ENCODE peak calls at places on chromosome 6, in eight cellular contexts. One of them, this sample, is unnamed.

GRCh38 chr6:107386340-107386739 is 73.0 kb downstream of the PDSS2 start:
- DNase-seq in sigmoid colon: no peak
- DNase-seq in stomach: no peak
- DNase-seq in spleen: no peak
- DNase-seq in vagina: no peak
- DNase-seq in esophagus muscularis mucosa: no peak
- DNase-seq in GM12892: no peak
- DNase-seq in HCT116: no peak
- DNase-seq in this sample: no peak

GRCh38 chr6:139695361-139695760 is 320.9 kb upstream of the CITED2 start:
- DNase-seq in sigmoid colon: no peak
- DNase-seq in stomach: no peak
- DNase-seq in spleen: no peak
- DNase-seq in vagina: no peak
- DNase-seq in esophagus muscularis mucosa: no peak
- DNase-seq in GM12892: no peak
- DNase-seq in HCT116: no peak
- DNase-seq in this sample: no peak

GRCh38 chr6:139686308-139686707 is 311.9 kb upstream of the CITED2 start:
- DNase-seq in sigmoid colon: peak
- DNase-seq in stomach: no peak
- DNase-seq in spleen: no peak
- DNase-seq in vagina: no peak
- DNase-seq in esophagus muscularis mucosa: no peak
- DNase-seq in GM12892: no peak
- DNase-seq in HCT116: no peak
- DNase-seq in this sample: no peak

GRCh38 chr6:84428300-84428907 is 201.0 kb upstream of the CEP162 start:
- DNase-seq in sigmoid colon: no peak
- DNase-seq in stomach: peak
- DNase-seq in spleen: no peak
- DNase-seq in vagina: no peak
- DNase-seq in esophagus muscularis mucosa: no peak
- DNase-seq in GM12892: no peak
- DNase-seq in HCT116: peak
- DNase-seq in this sample: no peak

GRCh38 chr6:30685157-30685976 is 1.1 kb downstream of the PPP1R18 start:
- DNase-seq in sigmoid colon: peak
- DNase-seq in stomach: no peak
- DNase-seq in spleen: peak
- DNase-seq in vagina: no peak
- DNase-seq in esophagus muscularis mucosa: no peak
- DNase-seq in GM12892: no peak
- DNase-seq in HCT116: no peak
- DNase-seq in this sample: no peak

GRCh38 chr6:109059591-109060021 is 35.0 kb downstream of the SESN1 start:
- DNase-seq in sigmoid colon: no peak
- DNase-seq in stomach: no peak
- DNase-seq in spleen: no peak
- DNase-seq in vagina: no peak
- DNase-seq in esophagus muscularis mucosa: no peak
- DNase-seq in GM12892: no peak
- DNase-seq in HCT116: no peak
- DNase-seq in this sample: no peak

GRCh38 chr6:20483902-20484497 is 50.3 kb upstream of the CDKAL1 start:
- DNase-seq in sigmoid colon: no peak
- DNase-seq in stomach: no peak
- DNase-seq in spleen: no peak
- DNase-seq in vagina: no peak
- DNase-seq in esophagus muscularis mucosa: no peak
- DNase-seq in GM12892: no peak
- DNase-seq in HCT116: no peak
- DNase-seq in this sample: no peak

GRCh38 chr6:136037246-136037884 is 185.9 kb downstream of the PDE7B start:
- DNase-seq in sigmoid colon: no peak
- DNase-seq in stomach: no peak
- DNase-seq in spleen: no peak
- DNase-seq in vagina: no peak
- DNase-seq in esophagus muscularis mucosa: no peak
- DNase-seq in GM12892: no peak
- DNase-seq in HCT116: no peak
- DNase-seq in this sample: no peak

GRCh38 chr6:16623733-16624132 is 137.5 kb downstream of the ATXN1 start:
- DNase-seq in sigmoid colon: no peak
- DNase-seq in stomach: no peak
- DNase-seq in spleen: no peak
- DNase-seq in vagina: no peak
- DNase-seq in esophagus muscularis mucosa: no peak
- DNase-seq in GM12892: no peak
- DNase-seq in HCT116: no peak
- DNase-seq in this sample: no peak

GRCh38 chr6:43367245-43367984 is 2.0 kb downstream of the ZNF318 start:
- DNase-seq in sigmoid colon: no peak
- DNase-seq in stomach: no peak
- DNase-seq in spleen: no peak
- DNase-seq in vagina: no peak
- DNase-seq in esophagus muscularis mucosa: no peak
- DNase-seq in GM12892: no peak
- DNase-seq in HCT116: no peak
- DNase-seq in this sample: no peak

GRCh38 chr6:43368517-43369160 is 808 bp downstream of the ZNF318 start:
- DNase-seq in sigmoid colon: peak
- DNase-seq in stomach: peak
- DNase-seq in spleen: peak
- DNase-seq in vagina: no peak
- DNase-seq in esophagus muscularis mucosa: no peak
- DNase-seq in GM12892: no peak
- DNase-seq in HCT116: no peak
- DNase-seq in this sample: no peak

GRCh38 chr6:43373252-43373875 is 3.9 kb upstream of the ZNF318 start:
- DNase-seq in sigmoid colon: no peak
- DNase-seq in stomach: no peak
- DNase-seq in spleen: no peak
- DNase-seq in vagina: no peak
- DNase-seq in esophagus muscularis mucosa: no peak
- DNase-seq in GM12892: no peak
- DNase-seq in HCT116: no peak
- DNase-seq in this sample: no peak

DNA sequence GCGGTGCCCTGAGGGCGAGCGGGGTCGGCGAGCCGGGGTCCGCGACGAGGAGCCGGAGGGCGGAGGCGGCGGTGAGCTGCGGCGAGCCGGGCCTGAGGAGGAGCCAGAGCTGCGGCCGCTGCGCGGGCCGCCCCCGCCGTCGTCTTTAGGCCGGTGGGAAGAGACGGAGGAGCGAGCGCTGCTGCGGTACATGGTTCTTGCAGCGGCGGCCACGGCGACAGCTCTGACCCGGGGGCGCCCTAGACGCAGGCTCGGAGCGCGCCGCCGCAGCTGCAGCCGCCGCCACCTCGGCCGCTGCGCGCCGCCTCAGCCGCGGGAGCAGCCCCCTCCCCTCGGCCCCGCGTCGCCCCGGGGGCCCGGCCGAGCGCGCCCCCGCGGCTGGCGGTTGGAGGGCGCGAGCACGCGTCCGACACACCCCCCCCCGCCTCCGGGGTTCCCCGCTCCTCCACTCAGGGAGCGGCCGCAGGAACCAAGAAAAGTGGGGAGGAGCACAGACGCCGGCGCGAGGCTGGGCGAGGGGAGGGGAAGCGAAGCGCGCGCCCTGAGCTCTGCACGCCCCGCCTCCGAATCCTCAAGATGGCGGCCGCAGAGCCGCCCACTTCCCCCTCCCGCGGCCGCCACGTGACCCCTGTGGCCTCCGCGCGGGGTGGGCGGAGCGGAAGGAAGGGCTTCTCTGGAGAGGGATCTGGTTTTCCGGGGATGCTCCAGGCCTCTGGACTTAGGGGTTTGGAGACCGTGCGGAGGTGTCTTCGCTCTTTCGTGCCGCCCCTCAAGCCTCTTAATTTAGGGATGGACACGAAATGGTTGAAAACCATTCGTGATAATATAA is at the start of gene ZNF318:
- DNase-seq in sigmoid colon: peak
- DNase-seq in stomach: peak
- DNase-seq in spleen: peak
- DNase-seq in vagina: peak
- DNase-seq in esophagus muscularis mucosa: peak
- DNase-seq in GM12892: peak
- DNase-seq in HCT116: peak
- DNase-seq in this sample: peak
- TF ChIP-seq POLR2AphosphoS5 in sigmoid colon: peak
- TF ChIP-seq POLR2AphosphoS5 in stomach: peak
- TF ChIP-seq POLR2AphosphoS5 in spleen: peak
- TF ChIP-seq POLR2AphosphoS5 in vagina: peak
- TF ChIP-seq POLR2AphosphoS5 in esophagus muscularis mucosa: peak
- TF ChIP-seq POLR2AphosphoS5 in GM12892: peak
- TF ChIP-seq POLR2AphosphoS5 in HCT116: peak
- TF ChIP-seq POLR2AphosphoS5 in this sample: peak

GRCh38 chr6:137313928-137314855 is 95.0 kb upstream of the IFNGR1 start:
- DNase-seq in sigmoid colon: peak
- DNase-seq in stomach: peak
- DNase-seq in spleen: peak
- DNase-seq in vagina: no peak
- DNase-seq in esophagus muscularis mucosa: no peak
- DNase-seq in GM12892: peak
- DNase-seq in HCT116: peak
- DNase-seq in this sample: peak

GRCh38 chr6:137307163-137307851 is 88.1 kb upstream of the IFNGR1 start:
- DNase-seq in sigmoid colon: no peak
- DNase-seq in stomach: no peak
- DNase-seq in spleen: no peak
- DNase-seq in vagina: no peak
- DNase-seq in esophagus muscularis mucosa: no peak
- DNase-seq in GM12892: no peak
- DNase-seq in HCT116: no peak
- DNase-seq in this sample: no peak

GRCh38 chr6:137311940-137312339 is 92.8 kb upstream of the IFNGR1 start:
- DNase-seq in sigmoid colon: no peak
- DNase-seq in stomach: no peak
- DNase-seq in spleen: no peak
- DNase-seq in vagina: no peak
- DNase-seq in esophagus muscularis mucosa: no peak
- DNase-seq in GM12892: no peak
- DNase-seq in HCT116: no peak
- DNase-seq in this sample: no peak

GRCh38 chr6:137313211-137313610 is 94.0 kb upstream of the IFNGR1 start:
- DNase-seq in sigmoid colon: no peak
- DNase-seq in stomach: no peak
- DNase-seq in spleen: no peak
- DNase-seq in vagina: no peak
- DNase-seq in esophagus muscularis mucosa: no peak
- DNase-seq in GM12892: no peak
- DNase-seq in HCT116: no peak
- DNase-seq in this sample: no peak

GRCh38 chr6:137309078-137309762 is 90.0 kb upstream of the IFNGR1 start:
- DNase-seq in sigmoid colon: peak
- DNase-seq in stomach: peak
- DNase-seq in spleen: peak
- DNase-seq in vagina: no peak
- DNase-seq in esophagus muscularis mucosa: no peak
- DNase-seq in GM12892: no peak
- DNase-seq in HCT116: peak
- DNase-seq in this sample: peak
- TF ChIP-seq POLR2AphosphoS5 in sigmoid colon: no peak
- TF ChIP-seq POLR2AphosphoS5 in stomach: peak
- TF ChIP-seq POLR2AphosphoS5 in spleen: no peak
- TF ChIP-seq POLR2AphosphoS5 in vagina: peak
- TF ChIP-seq POLR2AphosphoS5 in esophagus muscularis mucosa: no peak
- TF ChIP-seq POLR2AphosphoS5 in GM12892: no peak
- TF ChIP-seq POLR2AphosphoS5 in HCT116: no peak
- TF ChIP-seq POLR2AphosphoS5 in this sample: no peak

GRCh38 chr6:692356-692851 is 535 bp downstream of the EXOC2 start:
- DNase-seq in sigmoid colon: peak
- DNase-seq in stomach: peak
- DNase-seq in spleen: peak
- DNase-seq in vagina: no peak
- DNase-seq in esophagus muscularis mucosa: no peak
- DNase-seq in GM12892: peak
- DNase-seq in HCT116: peak
- DNase-seq in this sample: no peak

GRCh38 chr6:689223-689622 is 3.7 kb downstream of the EXOC2 start:
- DNase-seq in sigmoid colon: no peak
- DNase-seq in stomach: no peak
- DNase-seq in spleen: no peak
- DNase-seq in vagina: no peak
- DNase-seq in esophagus muscularis mucosa: no peak
- DNase-seq in GM12892: no peak
- DNase-seq in HCT116: no peak
- DNase-seq in this sample: no peak

GRCh38 chr6:693737-694038 is 749 bp upstream of the EXOC2 start:
- DNase-seq in sigmoid colon: no peak
- DNase-seq in stomach: no peak
- DNase-seq in spleen: no peak
- DNase-seq in vagina: no peak
- DNase-seq in esophagus muscularis mucosa: no peak
- DNase-seq in GM12892: no peak
- DNase-seq in HCT116: no peak
- DNase-seq in this sample: no peak

DNA sequence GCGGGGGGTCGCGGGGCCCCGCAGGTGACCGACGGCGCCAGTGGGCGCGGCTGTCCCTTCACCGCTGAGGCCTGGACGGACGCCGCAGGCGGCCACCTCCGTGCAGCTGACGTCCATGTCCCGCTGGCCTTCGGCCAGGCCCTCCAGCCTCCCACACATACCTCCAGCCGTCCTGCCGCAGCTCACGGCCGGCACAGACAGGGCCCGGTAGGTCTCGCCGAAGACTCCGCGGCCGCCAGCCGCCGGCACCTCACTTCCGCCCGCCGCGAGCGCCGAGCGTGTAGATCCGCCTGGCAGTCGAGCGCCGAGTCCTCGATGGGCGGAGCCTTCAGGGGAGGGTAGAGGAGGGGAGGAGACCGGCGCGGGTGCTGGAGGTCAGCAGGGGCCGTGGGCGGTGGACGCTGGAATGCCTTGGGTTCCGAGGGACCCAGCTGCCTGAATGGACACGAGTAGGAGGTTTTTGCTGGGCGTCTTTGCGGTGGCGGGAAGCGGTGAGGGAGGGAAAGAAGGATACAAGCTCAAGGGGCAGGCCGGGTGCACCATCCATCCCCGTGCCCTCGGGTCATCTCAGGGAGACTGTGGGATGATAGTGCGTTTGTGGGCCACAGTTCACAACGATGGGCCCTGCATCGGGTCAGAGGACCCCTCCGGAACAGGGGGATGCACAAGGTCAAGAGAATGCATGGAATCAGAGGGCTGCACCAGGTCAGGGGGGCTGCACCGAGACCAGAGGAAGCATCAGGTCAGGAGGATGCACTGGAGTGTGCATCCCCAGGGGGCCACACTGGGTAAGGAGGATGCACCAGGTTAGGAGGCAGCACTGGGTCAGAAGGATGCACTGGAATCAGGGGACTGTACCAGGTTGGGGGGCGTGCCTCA is at the start of gene EXOC2:
- DNase-seq in sigmoid colon: peak
- DNase-seq in stomach: peak
- DNase-seq in spleen: peak
- DNase-seq in vagina: no peak
- DNase-seq in esophagus muscularis mucosa: peak
- DNase-seq in GM12892: peak
- DNase-seq in HCT116: peak
- DNase-seq in this sample: peak
- TF ChIP-seq POLR2AphosphoS5 in sigmoid colon: peak
- TF ChIP-seq POLR2AphosphoS5 in stomach: peak
- TF ChIP-seq POLR2AphosphoS5 in spleen: peak
- TF ChIP-seq POLR2AphosphoS5 in vagina: peak
- TF ChIP-seq POLR2AphosphoS5 in esophagus muscularis mucosa: peak
- TF ChIP-seq POLR2AphosphoS5 in GM12892: peak
- TF ChIP-seq POLR2AphosphoS5 in HCT116: peak
- TF ChIP-seq POLR2AphosphoS5 in this sample: peak

GRCh38 chr6:144862769-144863168 is 577.6 kb downstream of the UTRN start:
- DNase-seq in sigmoid colon: no peak
- DNase-seq in stomach: no peak
- DNase-seq in spleen: no peak
- DNase-seq in vagina: no peak
- DNase-seq in esophagus muscularis mucosa: no peak
- DNase-seq in GM12892: no peak
- DNase-seq in HCT116: no peak
- DNase-seq in this sample: no peak
- TF ChIP-seq POLR2AphosphoS5 in sigmoid colon: no peak
- TF ChIP-seq POLR2AphosphoS5 in stomach: no peak
- TF ChIP-seq POLR2AphosphoS5 in spleen: no peak
- TF ChIP-seq POLR2AphosphoS5 in vagina: no peak
- TF ChIP-seq POLR2AphosphoS5 in esophagus muscularis mucosa: no peak
- TF ChIP-seq POLR2AphosphoS5 in GM12892: no peak
- TF ChIP-seq POLR2AphosphoS5 in HCT116: no peak
- TF ChIP-seq POLR2AphosphoS5 in this sample: no peak